ENCODE peak calls at places on chromosomes 4 and X, in ten cellular contexts. N is K562, G is MM.1S, Z is keratinocyte, L is astrocyte, I is endothelial cell of umbilical vein, Y is fibroblast of lung, D is GM23248, E is mammary epithelial cell, X is hepatocyte. F is an unnamed sample.

GRCh38 chr4:71188197-71188625 is 150.6 kb upstream of the SLC4A4 start:
- DNase-seq in N (no peak), G (no peak), Z (no peak), L (no peak), I (no peak), Y (no peak), D (peak; percentile 30), E (no peak), X (no peak), F (no peak)

GRCh38 chr4:37000281-37000680 is 244.3 kb upstream of the NWD2 start:
- DNase-seq in N (peak; percentile 51), G (no peak), Z (no peak), L (no peak), I (no peak), Y (no peak), D (no peak), E (no peak), X (no peak), F (no peak)

GRCh38 chr4:97656034-97656720 is 487.1 kb downstream of the STPG2 start:
- DNase-seq in N (no peak), G (no peak), Z (peak; percentile 81), L (peak; percentile 70), I (no peak), Y (peak; percentile 76), D (peak; percentile 30), E (peak; percentile 96), X (peak; percentile 23), F (peak; percentile 88)

GRCh38 chr4:159127745-159128518 is 25.1 kb downstream of the RAPGEF2 start:
- DNase-seq in N (no peak), G (no peak), Z (no peak), L (no peak), I (no peak), Y (no peak), D (no peak), E (no peak), X (no peak), F (no peak)

GRCh38 chr4:112448211-112448745 is 67.7 kb downstream of the NEUROG2 start:
- DNase-seq in N (no peak), G (no peak), Z (no peak), L (no peak), I (no peak), Y (no peak), D (peak; percentile 46), E (peak; percentile 52), X (no peak), F (peak; percentile 30)

GRCh38 chr4:6021831-6022606 is 3.8 kb upstream of the C4orf50 start:
- DNase-seq in N (no peak), G (peak; percentile 64), Z (no peak), L (no peak), I (no peak), Y (no peak), D (no peak), E (no peak), X (no peak), F (no peak)

GRCh38 chr4:77859256-77859655 is 3.4 kb upstream of the MRPL1 start:
- DNase-seq in N (no peak), G (no peak), Z (no peak), L (no peak), I (peak; percentile 34), Y (no peak), D (no peak), E (no peak), X (no peak), F (no peak)

GRCh38 chr4:181670506-181670905 is 572.7 kb upstream of the TENM3 start:
- DNase-seq in N (no peak), G (no peak), Z (no peak), L (no peak), I (no peak), Y (peak; percentile 56), D (no peak), E (peak; percentile 54), X (no peak), F (no peak)

GRCh38 chr4:180426938-180427337 is 1816.3 kb upstream of the TENM3 start:
- DNase-seq in N (no peak), G (no peak), Z (no peak), L (no peak), I (no peak), Y (no peak), D (no peak), E (no peak), X (no peak), F (no peak)

GRCh38 chrX:117301086-117301485 is 815.5 kb downstream of the KLHL13 start:
- DNase-seq in N (no peak), G (no peak), Z (no peak), L (no peak), I (no peak), Y (no peak), D (no peak), E (no peak), X (no peak), F (no peak)

GRCh38 chr4:153371835-153372234 is 27.3 kb downstream of the MND1 start:
- DNase-seq in N (no peak), G (no peak), Z (no peak), L (no peak), I (no peak), Y (no peak), D (no peak), E (no peak), X (no peak), F (no peak)

GRCh38 chr4:825969-826330 is at the start of gene CPLX1:
- DNase-seq in N (peak; percentile 92), G (no peak), Z (no peak), L (no peak), I (no peak), Y (no peak), D (peak; percentile 67), E (no peak), X (peak; percentile 84), F (peak; percentile 6)

GRCh38 chr4:81164623-81165416 is 50.2 kb downstream of the PRKG2 start:
- DNase-seq in N (no peak), G (no peak), Z (peak; percentile 81), L (peak; percentile 67), I (no peak), Y (peak; percentile 77), D (peak; percentile 88), E (peak; percentile 96), X (peak; percentile 42), F (peak; percentile 94)

GRCh38 chrX:105552395-105552794 is 269.9 kb upstream of the NRK start:
- DNase-seq in N (no peak), G (no peak), Z (peak; percentile 77), L (peak; percentile 61), I (peak; percentile 1), Y (peak; percentile 70), D (no peak), E (peak; percentile 94), X (no peak), F (peak; percentile 88)

GRCh38 chr4:168812806-168813205 is 197.2 kb downstream of the CBR4 start:
- DNase-seq in N (no peak), G (no peak), Z (no peak), L (peak; percentile 61), I (no peak), Y (peak; percentile 74), D (no peak), E (no peak), X (no peak), F (no peak)

DNA sequence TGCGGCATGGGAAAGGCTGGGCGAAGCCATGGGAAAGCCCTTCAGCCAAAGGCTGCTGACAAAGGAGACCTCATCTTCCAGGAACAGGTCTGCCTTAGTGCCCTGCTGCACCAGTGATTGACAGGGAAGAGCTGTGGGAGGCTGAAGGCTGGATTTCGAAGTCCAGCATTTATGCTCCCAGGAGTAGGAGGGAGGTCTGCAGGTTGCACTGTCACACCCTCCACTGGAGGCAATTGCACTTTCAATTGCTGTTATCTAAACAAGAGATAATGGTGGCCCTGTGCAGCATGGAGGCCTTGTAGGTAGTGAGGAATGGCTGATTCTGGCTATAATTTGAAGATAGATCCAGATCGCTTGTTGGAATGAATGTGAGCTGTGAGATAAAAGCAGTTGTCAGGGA is 43.7 kb downstream of the FAM114A1 start:
- DNase-seq in N (no peak), G (no peak), Z (no peak), L (no peak), I (no peak), Y (no peak), D (no peak), E (no peak), X (peak; percentile 45), F (no peak)
- H3K36me3 ChIP-seq in N (peaks cover 3% of the 10 kb centered on the region), G (no peaks in the 10 kb centered on the region), Z (peaks cover 29% of the 10 kb centered on the region), L (peaks cover 79% of the 10 kb centered on the region), I (peaks cover 30% of the 10 kb centered on the region), Y (peaks cover 39% of the 10 kb centered on the region), D (peaks cover 93% of the 10 kb centered on the region), E (peaks cover 15% of the 10 kb centered on the region), X (no peaks in the 10 kb centered on the region), F (peaks cover 6% of the 10 kb centered on the region)

GRCh38 chr4:150580244-150580643 is 1.7 kb upstream of the MAB21L2 start:
- DNase-seq in N (no peak), G (no peak), Z (no peak), L (no peak), I (no peak), Y (no peak), D (no peak), E (no peak), X (no peak), F (no peak)
- TF ChIP-seq EZH2 in N (no peak), G (no peak), Z (no peak), L (no peak), I (no peak), Y (no peak), D (no peak), E (no peak), X (no peak), F (no peak)

GRCh38 chr4:100954048-100954447 is 393.3 kb downstream of the PPP3CA start:
- DNase-seq in N (no peak), G (no peak), Z (no peak), L (no peak), I (no peak), Y (no peak), D (no peak), E (no peak), X (no peak), F (no peak)
- H2AFZ ChIP-seq in N (no peak overlapping the region), G (no peak overlapping the region), Z (no peak overlapping the region), L (no peak overlapping the region), I (no peak overlapping the region), Y (no peak overlapping the region), D (no peak overlapping the region), E (no peak overlapping the region), X (no peak overlapping the region), F (no peak overlapping the region)

GRCh38 chrX:134776844-134777370 is 118.6 kb upstream of the PLAC1 start:
- DNase-seq in N (no peak), G (no peak), Z (no peak), L (no peak), I (no peak), Y (no peak), D (no peak), E (no peak), X (no peak), F (no peak)
- H3K36me3 ChIP-seq in N (peaks cover 68% of the 10 kb centered on the region), G (no peaks in the 10 kb centered on the region), Z (no peaks in the 10 kb centered on the region), L (peaks cover under 1% of the 10 kb centered on the region), I (peaks cover 4% of the 10 kb centered on the region), Y (no peaks in the 10 kb centered on the region), D (no peaks in the 10 kb centered on the region), E (peaks cover 9% of the 10 kb centered on the region), X (no peaks in the 10 kb centered on the region), F (peaks cover 18% of the 10 kb centered on the region)

F was measured in PC-3.